ENCODE peak calls at places on chromosomes 6 and 20, in four cellular contexts. C, F, U and N are unnamed samples.

GRCh38 chr6:118542184-118542952 is 5.7 kb upstream of the PLN start:
- DNase-seq in U (peak), F (no peak), C (peak), N (peak)

GRCh38 chr6:169577236-169577635 is 124.6 kb downstream of the WDR27 start:
- DNase-seq in U (no peak), F (no peak), C (no peak), N (no peak)

GRCh38 chr6:71544028-71544427 is 255.4 kb downstream of the OGFRL1 start:
- DNase-seq in F (no peak), C (peak), U (no peak), N (no peak)

GRCh38 chr20:44599715-44600114 is 17.3 kb downstream of the PKIG start:
- DNase-seq in U (no peak), F (no peak), C (no peak), N (no peak)

GRCh38 chr20:25077610-25078169 is 4.3 kb downstream of the VSX1 start:
- DNase-seq in U (no peak), F (no peak), C (peak), N (no peak)

GRCh38 chr20:53940883-53941546 is 129.4 kb downstream of the BCAS1 start:
- DNase-seq in F (no peak), U (peak), C (peak), N (no peak)

GRCh38 chr6:159594750-159595117 is 98.3 kb downstream of the SOD2 start:
- DNase-seq in U (peak), F (no peak), C (peak), N (peak)

GRCh38 chr20:47620808-47621805 is 119.4 kb downstream of the NCOA3 start:
- DNase-seq in U (peak), F (no peak), C (peak), N (no peak)

GRCh38 chr20:58133020-58133419 is 95.4 kb downstream of the ANKRD60 start:
- DNase-seq in U (no peak), F (no peak), C (peak), N (no peak)

GRCh38 chr6:75296811-75297779 is 12.5 kb upstream of the TMEM30A start:
- DNase-seq in F (no peak), C (peak), U (peak), N (peak)

GRCh38 chr20:48287552-48288170 is 502.4 kb upstream of the SULF2 start:
- DNase-seq in F (no peak), C (peak), U (no peak), N (no peak)

GRCh38 chr6:75349262-75349984 is 64.8 kb upstream of the TMEM30A start:
- DNase-seq in C (peak), F (no peak), U (no peak), N (no peak)

GRCh38 chr20:38885357-38885756 is 40.9 kb upstream of the FAM83D start:
- DNase-seq in C (no peak), F (no peak), U (no peak), N (no peak)

GRCh38 chr20:6828794-6829423 is 61.4 kb downstream of the BMP2 start:
- DNase-seq in F (peak), C (peak), U (peak), N (peak)

GRCh38 chr6:4059115-4059777 is 19.7 kb downstream of the FAM217A start:
- DNase-seq in U (peak), F (peak), C (peak), N (peak)

GRCh38 chr20:1807394-1807793 is 87.8 kb upstream of the SIRPA start:
- DNase-seq in U (no peak), F (no peak), C (no peak), N (no peak)

GRCh38 chr6:138088307-138088744 is 18.9 kb downstream of the PERP start:
- DNase-seq in F (no peak), C (peak), U (peak), N (peak)

GRCh38 chr6:110039996-110040383 is 61.9 kb downstream of the GPR6 start:
- DNase-seq in F (peak), U (peak), C (peak), N (no peak)

GRCh38 chr6:162907876-162908481 is 180.2 kb downstream of the PACRG start:
- DNase-seq in U (peak), C (no peak), F (no peak), N (no peak)

GRCh38 chr20:32560482-32560988 is 24.6 kb downstream of the NOL4L start:
- DNase-seq in C (no peak), F (no peak), U (no peak), N (no peak)

GRCh38 chr6:137800749-137801148 is 66.3 kb upstream of the TNFAIP3 start:
- DNase-seq in F (no peak), C (no peak), U (no peak), N (no peak)

GRCh38 chr20:31684153-31685003 is 38.3 kb downstream of the BCL2L1 start:
- DNase-seq in C (no peak), U (no peak), F (no peak), N (no peak)

GRCh38 chr6:167056370-167056769 is 57.2 kb downstream of the CEP43 start:
- DNase-seq in C (peak), F (no peak), U (peak), N (no peak)

GRCh38 chr6:154981071-154981373 is 14.1 kb upstream of the TIAM2 start:
- DNase-seq in F (no peak), C (no peak), U (peak), N (peak)